ENCODE peak calls at places on chromosomes 5 and 9, in six cellular contexts. N, J, A, P, G and B are unnamed samples.

GRCh38 chr9:93451762-93452709 is 551 bp downstream of the FAM120A start:
- DNase-seq in N (no peak), J (no peak), A (peak), P (peak), G (peak), B (no peak)

GRCh38 chr9:93826905-93827544 is 128.1 kb downstream of the BARX1 start:
- DNase-seq in N (no peak), J (no peak), A (no peak), P (no peak), G (no peak), B (no peak)

GRCh38 chr9:126376311-126376902 is 49.8 kb downstream of the MVB12B start:
- DNase-seq in N (no peak), J (peak), A (no peak), P (no peak), G (no peak), B (no peak)

GRCh38 chr9:89309608-89310485 is 1.1 kb upstream of the CKS2 start:
- DNase-seq in N (no peak), J (peak), A (no peak), P (no peak), G (peak), B (no peak)

GRCh38 chr9:99006979-99007378 is 63.3 kb downstream of the COL15A1 start:
- DNase-seq in N (no peak), J (no peak), A (no peak), P (no peak), G (no peak), B (no peak)

GRCh38 chr5:132486318-132487094 is 4.1 kb downstream of the IRF1 start:
- DNase-seq in N (no peak), J (no peak), A (no peak), P (no peak), G (no peak), B (no peak)

GRCh38 chr5:56480305-56481146 is 247.4 kb upstream of the ANKRD55 start:
- DNase-seq in N (no peak), J (no peak), A (no peak), P (no peak), G (peak), B (no peak)

GRCh38 chr5:35785601-35786085 is 71.0 kb upstream of the IL7R start:
- DNase-seq in N (no peak), J (no peak), A (no peak), P (peak), G (no peak), B (no peak)

GRCh38 chr9:128552744-128553221 is 396 bp downstream of the SPTAN1 start:
- DNase-seq in N (no peak), J (no peak), A (peak), P (no peak), G (peak), B (peak)

GRCh38 chr5:322281-322941 is 897 bp downstream of the AHRR start:
- DNase-seq in N (no peak), J (no peak), A (no peak), P (peak), G (peak), B (no peak)

GRCh38 chr5:133256276-133256675 is 204.5 kb downstream of the HSPA4 start:
- DNase-seq in N (no peak), J (peak), A (no peak), P (no peak), G (no peak), B (peak)

GRCh38 chr5:122907238-122907637 is 61.8 kb downstream of the SNX24 start:
- DNase-seq in N (peak), J (no peak), A (no peak), P (no peak), G (peak), B (no peak)